ENCODE peak calls at places on chromosomes 3 and 15, in six cellular contexts. A is H1, E is K562, T is SK-N-SH, B is GM12878, Z is HepG2. N is an unnamed sample.

GRCh38 chr3:189082666-189083427 is 88.9 kb upstream of the TPRG1 start:
- DNase-seq in A (no peak), E (no peak), T (no peak), B (no peak), Z (no peak), N (no peak)

GRCh38 chr3:115659861-115660260 is 36.6 kb downstream of the GAP43 start:
- DNase-seq in A (no peak), E (no peak), T (no peak), B (no peak), Z (no peak), N (no peak)

GRCh38 chr3:69370156-69370944 is 15.5 kb downstream of the FRMD4B start:
- DNase-seq in A (no peak), E (no peak), T (no peak), B (no peak), Z (no peak), N (no peak)

GRCh38 chr3:28151608-28152228 is 89.7 kb upstream of the CMC1 start:
- DNase-seq in A (no peak), E (no peak), T (no peak), B (peak), Z (no peak), N (no peak)

GRCh38 chr3:103609472-103609871 is 1174.7 kb downstream of the ZPLD1 start:
- DNase-seq in A (no peak), E (no peak), T (no peak), B (no peak), Z (no peak), N (no peak)

GRCh38 chr3:177589921-177590336 is 392.6 kb upstream of the TBL1XR1 start:
- DNase-seq in A (no peak), E (no peak), T (peak), B (no peak), Z (peak), N (no peak)

GRCh38 chr3:189529889-189530288 is 101.3 kb upstream of the TP63 start:
- DNase-seq in A (no peak), E (no peak), T (no peak), B (no peak), Z (no peak), N (no peak)

GRCh38 chr3:173586176-173586575 is 188.6 kb downstream of the NLGN1 start:
- DNase-seq in A (no peak), E (no peak), T (no peak), B (no peak), Z (no peak), N (no peak)

GRCh38 chr3:47022540-47023161 is 43.2 kb downstream of the NBEAL2 start:
- DNase-seq in A (no peak), E (no peak), T (no peak), B (no peak), Z (no peak), N (no peak)

GRCh38 chr3:52268036-52268435 is 10.4 kb downstream of the WDR82 start:
- DNase-seq in A (no peak), E (no peak), T (no peak), B (no peak), Z (no peak), N (no peak)

GRCh38 chr3:24258727-24259600 is 235.7 kb downstream of the THRB start:
- DNase-seq in A (no peak), E (no peak), T (no peak), B (no peak), Z (no peak), N (no peak)

GRCh38 chr15:47374222-47374621 is 343.1 kb upstream of the SEMA6D start:
- DNase-seq in A (no peak), E (no peak), T (no peak), B (no peak), Z (no peak), N (no peak)

GRCh38 chr3:177427096-177427495 is 229.8 kb upstream of the TBL1XR1 start:
- DNase-seq in A (no peak), E (no peak), T (no peak), B (peak), Z (no peak), N (no peak)

GRCh38 chr3:12931273-12931905 is 90.0 kb upstream of the RPL32 start:
- DNase-seq in A (no peak), E (peak), T (no peak), B (no peak), Z (no peak), N (no peak)

GRCh38 chr15:59885832-59886231 is 118.3 kb upstream of the FOXB1 start:
- DNase-seq in A (no peak), E (no peak), T (peak), B (no peak), Z (no peak), N (no peak)

GRCh38 chr3:184373422-184373821 is 4.6 kb downstream of the THPO start:
- DNase-seq in A (no peak), E (no peak), T (no peak), B (no peak), Z (no peak), N (no peak)

GRCh38 chr3:113300596-113300995 is 89.2 kb downstream of the BOC start:
- DNase-seq in A (no peak), E (no peak), T (no peak), B (no peak), Z (no peak), N (no peak)

GRCh38 chr15:64305261-64305660 is 50.7 kb downstream of the CSNK1G1 start:
- DNase-seq in A (no peak), E (no peak), T (no peak), B (no peak), Z (no peak), N (no peak)

GRCh38 chr3:188446014-188446413 is 292.1 kb downstream of the LPP start:
- DNase-seq in A (no peak), E (no peak), T (no peak), B (peak), Z (no peak), N (no peak)

GRCh38 chr3:5282703-5283102 is 95.2 kb downstream of the EDEM1 start:
- DNase-seq in A (no peak), E (no peak), T (no peak), B (no peak), Z (no peak), N (no peak)

GRCh38 chr3:193157051-193157450 is 84.0 kb upstream of the PLAAT1 start:
- DNase-seq in A (no peak), E (peak), T (no peak), B (no peak), Z (no peak), N (no peak)

GRCh38 chr3:4313606-4314308 is 10.6 kb downstream of the SETMAR start:
- DNase-seq in A (no peak), E (peak), T (no peak), B (no peak), Z (peak), N (no peak)

GRCh38 chr15:38683382-38684242 is 119.0 kb upstream of the RASGRP1 start:
- DNase-seq in A (peak), E (peak), T (peak), B (no peak), Z (peak), N (peak)

GRCh38 chr15:84797212-84797611 is 19.9 kb upstream of the ALPK3 start:
- DNase-seq in A (no peak), E (no peak), T (no peak), B (no peak), Z (no peak), N (no peak)

GRCh38 chr15:85282504-85283115 is 97.8 kb upstream of the AKAP13 start:
- DNase-seq in A (no peak), E (no peak), T (no peak), B (no peak), Z (no peak), N (no peak)

GRCh38 chr3:149480326-149481017 is 6.0 kb downstream of the TM4SF4 start:
- DNase-seq in A (peak), E (peak), T (peak), B (peak), Z (peak), N (peak)

GRCh38 chr15:36769110-36769509 is 189.7 kb downstream of the CDIN1 start:
- DNase-seq in A (no peak), E (no peak), T (no peak), B (no peak), Z (no peak), N (no peak)
- TF ChIP-seq TAF1 in A (no peak), E (no peak), T (no peak), B (no peak), Z (no peak), N (no peak)

DNA sequence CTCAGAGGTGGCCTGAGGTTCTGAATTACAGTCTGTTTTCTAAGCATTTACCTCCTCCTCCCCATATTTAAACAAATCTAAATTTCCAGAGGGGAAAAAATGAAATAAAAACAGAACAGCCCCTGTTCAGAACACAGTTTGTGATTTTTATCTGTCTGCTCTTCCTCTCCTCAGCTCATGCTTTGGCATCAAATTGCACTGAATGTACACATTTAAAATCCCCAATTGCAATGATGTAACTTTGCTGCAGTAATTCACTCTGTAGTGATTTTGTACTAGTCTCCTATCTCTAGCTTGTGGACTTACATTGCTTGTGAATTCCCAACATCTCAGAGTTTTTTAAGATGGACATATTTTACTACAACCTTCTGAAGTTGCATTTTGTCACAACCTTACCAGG is 81.7 kb upstream of the ROBO2 start:
- DNase-seq in A (no peak), E (no peak), T (peak), B (no peak), Z (no peak), N (no peak)
- TF ChIP-seq TAF1 in A (no peak), E (no peak), T (no peak), B (no peak), Z (no peak), N (no peak)

GRCh38 chr3:23017800-23018199 is 185.3 kb upstream of the UBE2E2 start:
- DNase-seq in A (no peak), E (no peak), T (no peak), B (no peak), Z (no peak), N (no peak)

GRCh38 chr3:23019596-23020300 is 183.4 kb upstream of the UBE2E2 start:
- DNase-seq in A (no peak), E (no peak), T (peak), B (no peak), Z (no peak), N (no peak)
- TF ChIP-seq TAF1 in A (no peak), E (no peak), T (no peak), B (no peak), Z (no peak), N (no peak)

GRCh38 chr15:72302955-72303354 is 17.0 kb downstream of the CELF6 start:
- DNase-seq in A (no peak), E (no peak), T (no peak), B (no peak), Z (no peak), N (no peak)

GRCh38 chr15:72306211-72306785 is 13.7 kb downstream of the CELF6 start:
- DNase-seq in A (peak), E (peak), T (peak), B (no peak), Z (no peak), N (no peak)

GRCh38 chr15:72312605-72313447 is 7.1 kb downstream of the CELF6 start:
- DNase-seq in A (peak), E (peak), T (peak), B (no peak), Z (peak), N (peak)

GRCh38 chr15:72304596-72304995 is 15.4 kb downstream of the CELF6 start:
- DNase-seq in A (no peak), E (no peak), T (no peak), B (no peak), Z (no peak), N (no peak)

DNA sequence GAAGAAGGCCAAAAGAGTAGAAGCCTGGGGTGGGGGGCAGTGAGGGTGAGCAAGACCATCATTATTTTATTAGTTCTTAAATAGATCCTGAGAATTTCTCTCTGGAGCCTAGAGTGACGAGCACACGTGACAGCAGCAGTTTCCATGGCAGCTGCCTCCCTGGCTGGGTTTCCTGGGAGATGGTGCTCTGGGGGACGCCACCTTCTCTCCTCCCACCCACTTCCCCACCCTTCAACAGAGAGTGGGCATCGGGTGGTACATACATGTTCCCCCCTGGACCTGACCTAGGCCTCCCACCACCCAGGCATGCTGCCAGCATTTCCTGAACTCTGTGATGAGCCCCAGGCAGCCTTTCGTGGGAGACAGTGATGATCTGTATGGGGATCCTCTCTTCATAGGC is 12.9 kb downstream of the CELF6 start:
- DNase-seq in A (no peak), E (no peak), T (no peak), B (no peak), Z (no peak), N (no peak)
- TF ChIP-seq TAF1 in A (no peak), E (no peak), T (no peak), B (no peak), Z (no peak), N (no peak)

GRCh38 chr3:64650096-64650622 is 37.6 kb downstream of the ADAMTS9 start:
- DNase-seq in A (no peak), E (no peak), T (no peak), B (no peak), Z (no peak), N (no peak)
- TF ChIP-seq TAF1 in A (no peak), E (no peak), T (no peak), B (no peak), Z (no peak), N (no peak)

GRCh38 chr15:77617507-77618285 is 15.0 kb downstream of the LINGO1 start:
- DNase-seq in A (no peak), E (peak), T (no peak), B (no peak), Z (peak), N (no peak)
- TF ChIP-seq TAF1 in A (no peak), E (no peak), T (no peak), B (no peak), Z (no peak), N (no peak)

DNA sequence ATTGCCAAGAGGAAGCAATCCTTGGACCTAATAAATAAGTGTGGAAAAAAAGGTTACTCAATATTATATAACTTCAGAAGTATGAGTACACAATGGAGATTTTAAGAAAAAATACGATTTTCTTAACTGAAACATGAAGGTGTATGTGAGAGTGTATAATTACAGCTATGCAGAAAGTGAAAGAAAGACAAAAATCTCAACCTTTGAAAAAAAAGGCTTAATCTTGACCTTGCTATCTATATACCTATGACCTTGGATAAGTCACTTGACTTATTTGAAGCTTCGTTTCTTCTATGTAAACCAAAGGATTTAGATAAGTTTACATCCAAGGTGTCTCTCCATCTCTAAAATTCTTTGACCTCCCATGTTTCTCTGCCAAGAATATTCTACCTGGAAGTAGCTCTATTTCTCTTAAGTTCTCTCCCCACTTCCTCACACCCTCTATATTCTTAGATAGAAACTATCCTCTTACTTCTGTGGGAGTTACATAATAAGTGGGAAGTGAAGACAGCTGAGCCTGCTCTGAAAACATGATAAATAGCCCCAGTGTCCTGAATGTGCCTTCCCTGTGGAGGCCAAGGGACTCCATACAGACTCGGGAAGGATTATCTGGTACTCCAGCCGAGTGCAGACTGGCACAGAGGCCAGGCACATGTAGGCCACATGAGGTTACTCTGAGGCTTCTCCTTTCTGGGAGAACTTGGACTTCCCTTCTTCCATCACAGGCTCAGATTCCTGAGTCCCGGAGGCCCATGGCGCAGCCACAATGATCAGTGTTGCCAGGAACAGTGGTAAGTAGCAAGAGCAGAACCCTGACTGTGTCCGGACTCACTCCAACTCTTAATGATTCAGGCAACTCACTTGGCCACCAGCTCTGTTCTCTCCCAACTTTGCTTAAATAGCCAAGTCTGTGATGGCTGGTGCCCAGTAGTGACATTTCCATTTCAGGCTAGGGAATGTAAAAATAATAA is 166.8 kb upstream of the COL8A1 start:
- DNase-seq in A (no peak), E (no peak), T (no peak), B (no peak), Z (no peak), N (no peak)
- TF ChIP-seq TAF1 in A (no peak), E (no peak), T (no peak), B (no peak), Z (no peak), N (no peak)

N was measured in GM12891.